ENCODE peak calls at places on chromosomes 12 and 14, in nine cellular contexts. One of them, this sample, is unnamed.

GRCh38 chr12:19115285-19115684 is 14.2 kb upstream of the PLEKHA5 start:
- DNase-seq in transverse colon: no peak
- DNase-seq in nephron progenitor cell: no peak
- DNase-seq in Panc1: no peak
- DNase-seq in epithelial cell of esophagus: no peak
- DNase-seq in psoas muscle: no peak
- DNase-seq in bronchial epithelial cell: no peak
- DNase-seq in AG09309: no peak
- DNase-seq in GM20000: no peak
- DNase-seq in this sample: no peak

GRCh38 chr12:104546575-104546974 is 89.8 kb downstream of the CHST11 start:
- DNase-seq in GM20000: no peak
- DNase-seq in epithelial cell of esophagus: peak
- DNase-seq in AG09309: no peak
- DNase-seq in nephron progenitor cell: no peak
- DNase-seq in psoas muscle: no peak
- DNase-seq in transverse colon: no peak
- DNase-seq in bronchial epithelial cell: peak
- DNase-seq in Panc1: no peak
- DNase-seq in this sample: no peak

GRCh38 chr14:22265319-22266140 is 323.5 kb downstream of the DAD1 start:
- DNase-seq in transverse colon: no peak
- DNase-seq in psoas muscle: no peak
- DNase-seq in nephron progenitor cell: no peak
- DNase-seq in GM20000: no peak
- DNase-seq in Panc1: no peak
- DNase-seq in bronchial epithelial cell: peak
- DNase-seq in epithelial cell of esophagus: peak
- DNase-seq in AG09309: no peak
- DNase-seq in this sample: no peak

GRCh38 chr12:464484-465267 is 4.9 kb downstream of the B4GALNT3 start:
- DNase-seq in AG09309: no peak
- DNase-seq in bronchial epithelial cell: peak
- DNase-seq in transverse colon: no peak
- DNase-seq in psoas muscle: no peak
- DNase-seq in GM20000: no peak
- DNase-seq in epithelial cell of esophagus: no peak
- DNase-seq in Panc1: no peak
- DNase-seq in nephron progenitor cell: no peak
- DNase-seq in this sample: no peak

GRCh38 chr14:64113279-64113678 is 180.9 kb downstream of the ESR2 start:
- DNase-seq in nephron progenitor cell: no peak
- DNase-seq in AG09309: no peak
- DNase-seq in Panc1: no peak
- DNase-seq in bronchial epithelial cell: no peak
- DNase-seq in transverse colon: peak
- DNase-seq in psoas muscle: peak
- DNase-seq in GM20000: no peak
- DNase-seq in epithelial cell of esophagus: no peak
- DNase-seq in this sample: no peak

GRCh38 chr12:51976376-51977160 is 25.1 kb downstream of the ACVR1B start:
- DNase-seq in nephron progenitor cell: no peak
- DNase-seq in transverse colon: no peak
- DNase-seq in Panc1: no peak
- DNase-seq in psoas muscle: no peak
- DNase-seq in GM20000: no peak
- DNase-seq in AG09309: peak
- DNase-seq in bronchial epithelial cell: peak
- DNase-seq in epithelial cell of esophagus: peak
- DNase-seq in this sample: peak

GRCh38 chr14:70662816-70663215 is 21.1 kb downstream of the TTC9 start:
- DNase-seq in transverse colon: no peak
- DNase-seq in bronchial epithelial cell: no peak
- DNase-seq in nephron progenitor cell: no peak
- DNase-seq in psoas muscle: no peak
- DNase-seq in epithelial cell of esophagus: peak
- DNase-seq in GM20000: no peak
- DNase-seq in Panc1: no peak
- DNase-seq in AG09309: no peak
- DNase-seq in this sample: no peak

GRCh38 chr12:67909091-67909531 is 80.1 kb upstream of the IFNG-AS1 start:
- DNase-seq in nephron progenitor cell: no peak
- DNase-seq in bronchial epithelial cell: no peak
- DNase-seq in transverse colon: no peak
- DNase-seq in epithelial cell of esophagus: no peak
- DNase-seq in psoas muscle: no peak
- DNase-seq in Panc1: no peak
- DNase-seq in AG09309: peak
- DNase-seq in GM20000: no peak
- DNase-seq in this sample: peak

GRCh38 chr14:96888593-96888992 is 91.4 kb downstream of the VRK1 start:
- DNase-seq in bronchial epithelial cell: no peak
- DNase-seq in psoas muscle: no peak
- DNase-seq in GM20000: no peak
- DNase-seq in transverse colon: no peak
- DNase-seq in epithelial cell of esophagus: no peak
- DNase-seq in Panc1: no peak
- DNase-seq in nephron progenitor cell: no peak
- DNase-seq in AG09309: no peak
- DNase-seq in this sample: no peak

GRCh38 chr14:99029150-99029915 is 242.7 kb downstream of the BCL11B start:
- DNase-seq in Panc1: no peak
- DNase-seq in nephron progenitor cell: no peak
- DNase-seq in GM20000: no peak
- DNase-seq in epithelial cell of esophagus: no peak
- DNase-seq in bronchial epithelial cell: no peak
- DNase-seq in psoas muscle: no peak
- DNase-seq in AG09309: no peak
- DNase-seq in transverse colon: no peak
- DNase-seq in this sample: no peak

GRCh38 chr14:71354801-71355200 is 447.5 kb downstream of the PCNX1 start:
- DNase-seq in psoas muscle: no peak
- DNase-seq in AG09309: no peak
- DNase-seq in transverse colon: no peak
- DNase-seq in Panc1: no peak
- DNase-seq in nephron progenitor cell: no peak
- DNase-seq in bronchial epithelial cell: peak
- DNase-seq in GM20000: no peak
- DNase-seq in epithelial cell of esophagus: peak
- DNase-seq in this sample: no peak

GRCh38 chr14:29016050-29016900 is 249.7 kb downstream of the FOXG1 start:
- DNase-seq in nephron progenitor cell: peak
- DNase-seq in AG09309: no peak
- DNase-seq in psoas muscle: peak
- DNase-seq in epithelial cell of esophagus: peak
- DNase-seq in transverse colon: no peak
- DNase-seq in bronchial epithelial cell: peak
- DNase-seq in Panc1: peak
- DNase-seq in GM20000: peak
- DNase-seq in this sample: peak

GRCh38 chr12:78403136-78403535 is 461.4 kb upstream of the SYT1 start:
- DNase-seq in bronchial epithelial cell: peak
- DNase-seq in epithelial cell of esophagus: peak
- DNase-seq in transverse colon: no peak
- DNase-seq in AG09309: peak
- DNase-seq in Panc1: no peak
- DNase-seq in psoas muscle: no peak
- DNase-seq in nephron progenitor cell: no peak
- DNase-seq in GM20000: no peak
- DNase-seq in this sample: peak

GRCh38 chr12:4353785-4354208 is 25.7 kb downstream of the FGF23 start:
- DNase-seq in GM20000: no peak
- DNase-seq in psoas muscle: no peak
- DNase-seq in nephron progenitor cell: peak
- DNase-seq in epithelial cell of esophagus: peak
- DNase-seq in bronchial epithelial cell: peak
- DNase-seq in AG09309: no peak
- DNase-seq in Panc1: no peak
- DNase-seq in transverse colon: no peak
- DNase-seq in this sample: peak

GRCh38 chr12:114678718-114679117 is 5.3 kb downstream of the TBX3 start:
- DNase-seq in Panc1: no peak
- DNase-seq in epithelial cell of esophagus: no peak
- DNase-seq in nephron progenitor cell: no peak
- DNase-seq in AG09309: no peak
- DNase-seq in transverse colon: no peak
- DNase-seq in psoas muscle: no peak
- DNase-seq in bronchial epithelial cell: no peak
- DNase-seq in GM20000: no peak
- DNase-seq in this sample: peak

GRCh38 chr12:41189395-41190251 is 1.5 kb downstream of the PDZRN4 start:
- DNase-seq in epithelial cell of esophagus: no peak
- DNase-seq in AG09309: no peak
- DNase-seq in transverse colon: peak
- DNase-seq in nephron progenitor cell: peak
- DNase-seq in bronchial epithelial cell: no peak
- DNase-seq in Panc1: no peak
- DNase-seq in psoas muscle: peak
- DNase-seq in GM20000: peak
- DNase-seq in this sample: peak

GRCh38 chr12:29241821-29242591 is 92.9 kb downstream of the FAR2 start:
- DNase-seq in epithelial cell of esophagus: peak
- DNase-seq in bronchial epithelial cell: peak
- DNase-seq in Panc1: peak
- DNase-seq in nephron progenitor cell: no peak
- DNase-seq in AG09309: peak
- DNase-seq in GM20000: peak
- DNase-seq in psoas muscle: no peak
- DNase-seq in transverse colon: peak
- DNase-seq in this sample: peak

GRCh38 chr12:60845696-60846095 is 1249.9 kb downstream of the SLC16A7 start:
- DNase-seq in nephron progenitor cell: no peak
- DNase-seq in AG09309: no peak
- DNase-seq in GM20000: no peak
- DNase-seq in Panc1: no peak
- DNase-seq in bronchial epithelial cell: no peak
- DNase-seq in transverse colon: no peak
- DNase-seq in epithelial cell of esophagus: no peak
- DNase-seq in psoas muscle: no peak
- DNase-seq in this sample: no peak

GRCh38 chr14:52913271-52913670 is 37.6 kb downstream of the FERMT2 start:
- DNase-seq in epithelial cell of esophagus: no peak
- DNase-seq in nephron progenitor cell: no peak
- DNase-seq in AG09309: no peak
- DNase-seq in Panc1: no peak
- DNase-seq in GM20000: no peak
- DNase-seq in psoas muscle: no peak
- DNase-seq in bronchial epithelial cell: no peak
- DNase-seq in transverse colon: no peak
- DNase-seq in this sample: peak

GRCh38 chr14:93566065-93566693 is 135.4 kb downstream of the UNC79 start:
- DNase-seq in bronchial epithelial cell: no peak
- DNase-seq in GM20000: no peak
- DNase-seq in AG09309: no peak
- DNase-seq in psoas muscle: no peak
- DNase-seq in Panc1: no peak
- DNase-seq in epithelial cell of esophagus: no peak
- DNase-seq in transverse colon: no peak
- DNase-seq in nephron progenitor cell: no peak
- DNase-seq in this sample: no peak
- TF ChIP-seq CTCF in bronchial epithelial cell: no peak
- TF ChIP-seq CTCF in GM20000: no peak
- TF ChIP-seq CTCF in AG09309: no peak
- TF ChIP-seq CTCF in psoas muscle: no peak
- TF ChIP-seq CTCF in Panc1: no peak
- TF ChIP-seq CTCF in epithelial cell of esophagus: no peak
- TF ChIP-seq CTCF in transverse colon: no peak
- TF ChIP-seq CTCF in nephron progenitor cell: no peak
- TF ChIP-seq CTCF in this sample: no peak

GRCh38 chr12:45745861-45746277 is 16.4 kb downstream of the ARID2 start:
- DNase-seq in transverse colon: no peak
- DNase-seq in nephron progenitor cell: no peak
- DNase-seq in epithelial cell of esophagus: peak
- DNase-seq in bronchial epithelial cell: peak
- DNase-seq in Panc1: no peak
- DNase-seq in GM20000: peak
- DNase-seq in psoas muscle: no peak
- DNase-seq in AG09309: no peak
- DNase-seq in this sample: no peak
- TF ChIP-seq CTCF in transverse colon: peak
- TF ChIP-seq CTCF in nephron progenitor cell: no peak
- TF ChIP-seq CTCF in epithelial cell of esophagus: no peak
- TF ChIP-seq CTCF in bronchial epithelial cell: peak
- TF ChIP-seq CTCF in Panc1: peak
- TF ChIP-seq CTCF in GM20000: no peak
- TF ChIP-seq CTCF in psoas muscle: peak
- TF ChIP-seq CTCF in AG09309: no peak
- TF ChIP-seq CTCF in this sample: peak

DNA sequence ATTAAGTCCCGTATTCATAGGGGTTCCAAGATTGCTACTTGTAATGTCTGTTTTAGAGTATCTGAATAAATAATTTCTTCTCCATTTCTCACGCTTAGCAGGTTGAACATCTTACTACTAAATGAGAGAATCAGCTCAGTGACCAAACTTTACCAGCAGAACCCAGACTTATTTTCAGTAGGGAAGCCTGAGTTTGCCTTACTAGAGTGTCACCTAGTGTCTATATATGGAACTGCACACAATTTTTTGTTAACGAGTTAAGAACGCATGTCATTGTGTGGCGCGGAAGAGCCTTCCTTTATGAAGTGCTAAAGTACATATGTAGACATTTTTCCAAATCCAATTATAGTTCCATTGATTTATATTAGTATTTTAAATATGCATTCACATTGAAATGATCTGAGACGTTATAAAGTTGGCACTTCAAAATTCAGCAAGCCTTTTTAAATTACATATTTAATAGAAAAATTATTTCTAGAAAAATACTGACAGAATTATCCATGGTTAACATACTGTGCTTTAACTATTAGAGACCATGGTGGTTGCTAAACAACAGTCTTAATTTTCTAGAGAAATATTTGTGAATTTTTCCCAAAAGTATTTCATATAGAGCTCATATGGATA is 88.3 kb downstream of the RPS29 start:
- DNase-seq in psoas muscle: no peak
- DNase-seq in epithelial cell of esophagus: peak
- DNase-seq in nephron progenitor cell: peak
- DNase-seq in transverse colon: no peak
- DNase-seq in AG09309: peak
- DNase-seq in GM20000: peak
- DNase-seq in Panc1: peak
- DNase-seq in bronchial epithelial cell: peak
- DNase-seq in this sample: peak
- TF ChIP-seq CTCF in psoas muscle: peak
- TF ChIP-seq CTCF in epithelial cell of esophagus: peak
- TF ChIP-seq CTCF in nephron progenitor cell: peak
- TF ChIP-seq CTCF in transverse colon: peak
- TF ChIP-seq CTCF in AG09309: peak
- TF ChIP-seq CTCF in GM20000: peak
- TF ChIP-seq CTCF in Panc1: peak
- TF ChIP-seq CTCF in bronchial epithelial cell: peak
- TF ChIP-seq CTCF in this sample: peak

DNA sequence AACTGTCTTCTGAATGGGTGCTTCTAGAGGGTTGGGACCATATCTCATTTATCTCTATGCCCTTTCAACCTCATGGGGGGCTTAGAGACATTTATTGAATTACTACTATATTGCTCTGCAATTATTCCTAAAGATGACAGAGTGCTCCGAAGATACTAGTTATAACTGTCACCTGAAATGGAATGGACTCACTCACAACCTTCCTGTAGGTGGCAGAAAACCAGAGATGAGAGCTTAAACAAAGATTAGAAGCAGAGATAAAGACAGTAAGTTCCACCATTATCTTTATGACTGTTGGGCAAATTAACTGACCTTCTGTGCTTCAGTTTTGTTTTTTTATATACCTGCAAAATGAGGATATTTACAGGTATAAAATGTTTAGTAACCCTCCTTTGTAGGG is 31.5 kb upstream of the GTF2A1 start:
- DNase-seq in bronchial epithelial cell: no peak
- DNase-seq in epithelial cell of esophagus: no peak
- DNase-seq in Panc1: no peak
- DNase-seq in psoas muscle: no peak
- DNase-seq in GM20000: no peak
- DNase-seq in transverse colon: no peak
- DNase-seq in nephron progenitor cell: no peak
- DNase-seq in AG09309: no peak
- DNase-seq in this sample: no peak
- TF ChIP-seq CTCF in bronchial epithelial cell: no peak
- TF ChIP-seq CTCF in epithelial cell of esophagus: peak
- TF ChIP-seq CTCF in Panc1: no peak
- TF ChIP-seq CTCF in psoas muscle: no peak
- TF ChIP-seq CTCF in GM20000: no peak
- TF ChIP-seq CTCF in transverse colon: no peak
- TF ChIP-seq CTCF in nephron progenitor cell: no peak
- TF ChIP-seq CTCF in AG09309: no peak
- TF ChIP-seq CTCF in this sample: no peak

This sample was measured in foreskin fibroblast.